ENCODE peak calls at places on chromosomes 5 and 9, in seven cellular contexts. S, T, E, B, W, O and P are unnamed samples.

GRCh38 chr9:137592767-137593166 is 2.5 kb upstream of the ZMYND19 start:
- DNase-seq in S (no peak), T (no peak), E (no peak), B (no peak), W (no peak), O (no peak), P (no peak)

GRCh38 chr9:115925424-115925823 is 228.2 kb upstream of the PAPPA start:
- DNase-seq in S (no peak), T (no peak), E (no peak), B (no peak), W (no peak), O (no peak), P (no peak)

GRCh38 chr5:10910261-10910660 is 149.2 kb upstream of the DAP start:
- DNase-seq in S (no peak), T (no peak), E (no peak), B (no peak), W (no peak), O (no peak), P (no peak)

GRCh38 chr5:176775409-176775808 is 35.0 kb upstream of the UNC5A start:
- DNase-seq in S (no peak), T (no peak), E (no peak), B (no peak), W (no peak), O (no peak), P (no peak)

GRCh38 chr5:63401434-63402046 is 560.7 kb downstream of the HTR1A start:
- DNase-seq in S (no peak), T (no peak), E (no peak), B (peak), W (peak), O (no peak), P (peak)

GRCh38 chr5:160930361-160930760 is 78.3 kb upstream of the ATP10B start:
- DNase-seq in S (no peak), T (no peak), E (no peak), B (no peak), W (peak), O (no peak), P (peak)

GRCh38 chr5:163409384-163409783 is 28.0 kb upstream of the CCNG1 start:
- DNase-seq in S (no peak), T (no peak), E (no peak), B (no peak), W (no peak), O (no peak), P (no peak)

GRCh38 chr9:134538856-134539562 is 102.6 kb upstream of the COL5A1 start:
- DNase-seq in S (no peak), T (no peak), E (no peak), B (no peak), W (no peak), O (no peak), P (no peak)

GRCh38 chr9:23769307-23769935 is 56.6 kb downstream of the ELAVL2 start:
- DNase-seq in S (no peak), T (no peak), E (no peak), B (no peak), W (peak), O (no peak), P (peak)

GRCh38 chr9:134633362-134634142 is 8.1 kb upstream of the COL5A1 start:
- DNase-seq in S (peak), T (no peak), E (no peak), B (no peak), W (no peak), O (no peak), P (no peak)

GRCh38 chr9:4119778-4120554 is 179.9 kb downstream of the GLIS3 start:
- DNase-seq in S (no peak), T (no peak), E (no peak), B (no peak), W (no peak), O (no peak), P (no peak)

GRCh38 chr9:95771556-95772280 is 103.8 kb upstream of the ERCC6L2 start:
- DNase-seq in S (no peak), T (no peak), E (no peak), B (peak), W (peak), O (no peak), P (peak)

GRCh38 chr5:60960591-60960990 is 15.6 kb downstream of the NDUFAF2 start:
- DNase-seq in S (no peak), T (no peak), E (no peak), B (no peak), W (peak), O (peak), P (peak)

GRCh38 chr5:32814620-32815019 is 103.5 kb downstream of the NPR3 start:
- DNase-seq in S (no peak), T (no peak), E (no peak), B (no peak), W (no peak), O (no peak), P (no peak)

GRCh38 chr5:100706796-100707195 is 171.6 kb downstream of the FAM174A start:
- DNase-seq in S (no peak), T (no peak), E (no peak), B (no peak), W (peak), O (no peak), P (no peak)

GRCh38 chr5:168118042-168118668 is 173.3 kb upstream of the WWC1 start:
- DNase-seq in S (no peak), T (no peak), E (no peak), B (no peak), W (no peak), O (no peak), P (peak)

GRCh38 chr5:88438006-88438405 is 169.4 kb upstream of the TMEM161B start:
- DNase-seq in S (no peak), T (no peak), E (no peak), B (no peak), W (no peak), O (no peak), P (no peak)

GRCh38 chr5:68396722-68397121 is 181.2 kb downstream of the PIK3R1 start:
- DNase-seq in S (no peak), T (no peak), E (no peak), B (no peak), W (peak), O (no peak), P (no peak)

GRCh38 chr5:104652271-104652861 is 1089.8 kb upstream of the NUDT12 start:
- DNase-seq in S (no peak), T (no peak), E (no peak), B (no peak), W (no peak), O (no peak), P (peak)

GRCh38 chr9:4852419-4852818 is 59.7 kb downstream of the RCL1 start:
- DNase-seq in S (no peak), T (no peak), E (no peak), B (no peak), W (no peak), O (no peak), P (no peak)

GRCh38 chr5:14582797-14583137 is 1.2 kb downstream of the OTULINL start:
- DNase-seq in S (no peak), T (no peak), E (no peak), B (no peak), W (peak), O (no peak), P (no peak)